ENCODE peak calls at places on chromosomes 12 and 14, in five cellular contexts. J is foreskin keratinocyte; A is stimulated activated naive CD8-positive, alpha-beta T cell treated with anti-CD3 and anti-CD28 coated beads, Interleukin-15, amount 100 ng/mL, for 72 hours; P is omental fat pad; I is activated T-helper 17 cell treated with anti-CD3 and anti-CD28 coated beads, Interleukin-2, amount 50 U/mL, for 72 hours. F is an unnamed sample.

GRCh38 chr12:68808388-68809189 is 612 bp downstream of the MDM2 start:
- ATAC-seq in P (peak), I (peak), J (peak), A (peak), F (peak)

GRCh38 chr12:95738024-95738611 is 52.4 kb downstream of the NTN4 start:
- ATAC-seq in P (no peak), J (no peak), I (no peak), A (no peak), F (no peak)

GRCh38 chr12:108801736-108802665 is 55.4 kb downstream of the SSH1 start:
- ATAC-seq in A (no peak), I (no peak), J (peak), P (peak), F (no peak)

GRCh38 chr14:91595736-91596135 is 85.6 kb upstream of the PPP4R3A start:
- ATAC-seq in J (no peak), P (no peak), A (no peak), I (no peak), F (no peak)

GRCh38 chr14:71245659-71246361 is 338.6 kb downstream of the PCNX1 start:
- ATAC-seq in A (peak), J (no peak), P (no peak), I (peak), F (peak)

GRCh38 chr14:90808759-90809529 is 7.3 kb downstream of the TTC7B start:
- ATAC-seq in P (no peak), J (peak), I (no peak), A (no peak), F (no peak)

GRCh38 chr14:51738754-51739153 is 87.0 kb downstream of the FRMD6 start:
- ATAC-seq in J (peak), P (no peak), A (no peak), I (peak), F (peak)

GRCh38 chr12:53096089-53096741 is 1.3 kb upstream of the IGFBP6 start:
- ATAC-seq in P (peak), A (no peak), I (no peak), J (no peak), F (no peak)

GRCh38 chr12:47281667-47282171 is 202.0 kb upstream of the AMIGO2 start:
- ATAC-seq in J (no peak), P (peak), I (peak), A (peak), F (no peak)

GRCh38 chr14:105767315-105767714 is 240.9 kb downstream of the TMEM121 start:
- ATAC-seq in A (peak), P (no peak), J (no peak), I (peak), F (peak)

GRCh38 chr12:111753144-111753881 is 13.4 kb upstream of the ALDH2 start:
- ATAC-seq in P (peak), J (peak), I (no peak), A (no peak), F (peak)

GRCh38 chr12:39393890-39394289 is 49.0 kb downstream of the KIF21A start:
- ATAC-seq in A (no peak), I (no peak), J (no peak), P (no peak), F (no peak)

GRCh38 chr12:105852958-105853357 is 285.8 kb downstream of the NUAK1 start:
- ATAC-seq in J (no peak), I (no peak), P (peak), A (no peak), F (no peak)

GRCh38 chr12:30626847-30627246 is 68.8 kb downstream of the IPO8 start:
- ATAC-seq in I (no peak), A (no peak), J (no peak), P (no peak), F (no peak)

GRCh38 chr14:31137214-31137889 is 70.2 kb downstream of the HECTD1 start:
- ATAC-seq in J (no peak), P (no peak), I (no peak), A (no peak), F (no peak)

GRCh38 chr12:83573676-83574075 is 887.0 kb downstream of the TMTC2 start:
- ATAC-seq in A (no peak), J (peak), I (no peak), P (peak), F (no peak)

GRCh38 chr14:54428527-54428926 is 12.6 kb downstream of the CNIH1 start:
- ATAC-seq in A (peak), P (no peak), J (no peak), I (peak), F (no peak)

GRCh38 chr14:100155881-100156645 is 3.4 kb downstream of the DEGS2 start:
- ATAC-seq in A (no peak), J (no peak), P (no peak), I (no peak), F (no peak)

GRCh38 chr14:91311284-91311662 is 66.8 kb upstream of the GPR68 start:
- ATAC-seq in J (no peak), A (peak), P (no peak), I (peak), F (peak)

GRCh38 chr14:100147181-100147631 is 12.2 kb downstream of the DEGS2 start:
- ATAC-seq in J (no peak), I (peak), A (peak), P (no peak), F (peak)

GRCh38 chr14:92426237-92426636 is 87.3 kb upstream of the RIN3 start:
- ATAC-seq in A (no peak), I (no peak), P (no peak), J (no peak), F (peak)

GRCh38 chr14:99980299-99980698 is 84.9 kb upstream of the EVL start:
- ATAC-seq in I (no peak), P (no peak), A (no peak), J (no peak), F (no peak)

GRCh38 chr12:13586361-13586760 is 389.8 kb downstream of the EMP1 start:
- ATAC-seq in A (no peak), J (no peak), P (no peak), I (no peak), F (no peak)

GRCh38 chr14:52014601-52015267 is 25.4 kb downstream of the RTRAF start:
- ATAC-seq in P (no peak), I (no peak), A (no peak), J (no peak), F (no peak)

GRCh38 chr12:39417916-39418315 is 25.0 kb downstream of the KIF21A start:
- ATAC-seq in P (no peak), I (no peak), J (no peak), A (no peak), F (no peak)

GRCh38 chr12:107501681-107502080 is 183.9 kb upstream of the PWP1 start:
- ATAC-seq in I (peak), J (no peak), P (no peak), A (peak), F (no peak)

GRCh38 chr12:11902525-11902875 is 168.2 kb upstream of the BCL2L14 start:
- ATAC-seq in J (no peak), P (no peak), I (peak), A (no peak), F (no peak)

GRCh38 chr12:45369065-45369464 is 153.2 kb downstream of the ANO6 start:
- ATAC-seq in P (no peak), A (no peak), I (no peak), J (no peak), F (no peak)

GRCh38 chr14:38693423-38693822 is 409.6 kb downstream of the SEC23A start:
- ATAC-seq in A (no peak), J (no peak), P (no peak), I (no peak), F (no peak)

GRCh38 chr12:114476159-114476558 is 70.2 kb upstream of the TBX5 start:
- ATAC-seq in I (no peak), A (no peak), P (no peak), J (no peak), F (no peak)

GRCh38 chr12:9948606-9949286 is 16.6 kb upstream of the CLEC2A start:
- ATAC-seq in I (peak), J (no peak), A (peak), P (no peak), F (peak)

GRCh38 chr14:31968107-31968810 is 108.8 kb upstream of the ARHGAP5 start:
- ATAC-seq in P (peak), I (no peak), J (peak), A (no peak), F (no peak)

GRCh38 chr12:6777386-6777785 is 5.1 kb downstream of the LAG3 start:
- ATAC-seq in J (no peak), P (no peak), A (no peak), I (no peak), F (no peak)

GRCh38 chr12:123223241-123223668 is 9.7 kb downstream of the MPHOSPH9 start:
- ATAC-seq in A (peak), J (no peak), I (peak), P (no peak), F (peak)

GRCh38 chr14:61332658-61333029 is 11.3 kb downstream of the PRKCH start:
- ATAC-seq in A (peak), I (peak), J (no peak), P (no peak), F (no peak)

GRCh38 chr12:116257213-116257612 is 20.3 kb downstream of the MED13L start:
- ATAC-seq in J (peak), I (no peak), A (no peak), P (peak), F (no peak)

GRCh38 chr14:104965561-104966231 is 12.5 kb downstream of the AHNAK2 start:
- ATAC-seq in J (no peak), P (no peak), I (no peak), A (peak), F (peak)

GRCh38 chr14:54447231-54447692 is 6.1 kb upstream of the CNIH1 start:
- ATAC-seq in P (peak), I (no peak), J (no peak), A (no peak), F (no peak)

F was measured in stimulated activated memory B cell treated with anti-CD40 and anti-IgM and Interleukin-4, amounts not matched to agents 10 μg/mL and 1 μg/mL and 100 μg/mL, for 72 hours.